ENCODE peak calls at places on chromosomes 4 and X, in ten cellular contexts. I is upper lobe of right lung; Z is NCI-H2029; R is T-helper 1 cell; B is astrocyte of the spinal cord; X is naive thymus-derived CD4-positive, alpha-beta T cell; T is H4; C is nucleus accumbens; Y is activated CD4-positive, alpha-beta T cell treated with anti-CD3 and anti-CD28 coated beads for 4 hours; H is activated T-cell treated with anti-CD3 and anti-CD28 coated beads for 24 hours. W is an unnamed sample.

GRCh38 chr4:7293703-7294102 is 101.4 kb downstream of the SORCS2 start:
- DNase-seq in I (no peak), Z (no peak), R (no peak), B (no peak), X (no peak), T (no peak), C (no peak), Y (no peak), H (no peak), W (no peak)

GRCh38 chr4:166816901-166817300 is 417.4 kb downstream of the SPOCK3 start:
- DNase-seq in I (no peak), Z (no peak), R (no peak), B (no peak), X (no peak), T (peak), C (no peak), Y (no peak), H (no peak), W (no peak)

GRCh38 chrX:110004210-110004609 is 1.3 kb downstream of the TMEM164 start:
- DNase-seq in I (peak), Z (no peak), R (no peak), B (no peak), X (no peak), T (no peak), C (no peak), Y (no peak), H (no peak), W (no peak)

GRCh38 chrX:70029790-70030189 is 19.9 kb downstream of the AWAT2 start:
- DNase-seq in I (no peak), Z (no peak), R (no peak), B (no peak), X (no peak), T (no peak), C (no peak), Y (no peak), H (no peak), W (no peak)

GRCh38 chrX:122878269-122878668 is 305.8 kb upstream of the GRIA3 start:
- DNase-seq in I (no peak), Z (no peak), R (no peak), B (no peak), X (no peak), T (no peak), C (no peak), Y (no peak), H (no peak), W (no peak)

GRCh38 chr4:139535852-139536234 is 20.2 kb downstream of the SETD7 start:
- DNase-seq in I (no peak), Z (no peak), R (no peak), B (no peak), X (no peak), T (no peak), C (no peak), Y (no peak), H (no peak), W (no peak)

GRCh38 chrX:103585421-103586313 is at the start of gene TCEAL4:
- DNase-seq in I (peak), Z (peak), R (no peak), B (no peak), X (peak), T (peak), C (no peak), Y (peak), H (peak), W (peak)

GRCh38 chr4:141435446-141436225 is 200.7 kb upstream of the IL15 start:
- DNase-seq in I (no peak), Z (no peak), R (no peak), B (no peak), X (no peak), T (no peak), C (no peak), Y (no peak), H (no peak), W (no peak)

GRCh38 chrX:19793471-19793870 is 93.9 kb downstream of the SH3KBP1 start:
- DNase-seq in I (no peak), Z (no peak), R (no peak), B (no peak), X (no peak), T (no peak), C (no peak), Y (no peak), H (no peak), W (no peak)

GRCh38 chr4:152045781-152046571 is 285.2 kb upstream of the GATB start:
- DNase-seq in I (peak), Z (no peak), R (no peak), B (no peak), X (peak), T (no peak), C (no peak), Y (peak), H (no peak), W (no peak)

GRCh38 chrX:149516604-149517003 is 11.5 kb upstream of the IDS start:
- DNase-seq in I (no peak), Z (no peak), R (no peak), B (no peak), X (no peak), T (no peak), C (no peak), Y (no peak), H (no peak), W (no peak)

GRCh38 chrX:10052906-10053625 is 85.9 kb downstream of the CLDN34 start:
- DNase-seq in I (no peak), Z (no peak), R (no peak), B (no peak), X (no peak), T (no peak), C (peak), Y (no peak), H (no peak), W (no peak)

GRCh38 chrX:2572740-2573139 is 72.0 kb upstream of the DHRSX start:
- DNase-seq in I (no peak), Z (no peak), R (no peak), B (peak), X (no peak), T (peak), C (no peak), Y (no peak), H (no peak), W (no peak)

GRCh38 chr4:73859614-73860088 is 6.6 kb downstream of the PF4V1 start:
- DNase-seq in I (no peak), Z (no peak), R (no peak), B (peak), X (no peak), T (peak), C (no peak), Y (no peak), H (no peak), W (no peak)

GRCh38 chrX:27276751-27277150 is 186.4 kb downstream of the PPP4R3C start:
- DNase-seq in I (no peak), Z (no peak), R (no peak), B (no peak), X (no peak), T (no peak), C (no peak), Y (no peak), H (no peak), W (no peak)

GRCh38 chrX:120668357-120668756 is 38.5 kb upstream of the C1GALT1C1 start:
- DNase-seq in I (no peak), Z (no peak), R (no peak), B (no peak), X (no peak), T (no peak), C (no peak), Y (no peak), H (no peak), W (no peak)

GRCh38 chr4:159048166-159048886 is 54.6 kb upstream of the RAPGEF2 start:
- DNase-seq in I (peak), Z (peak), R (no peak), B (peak), X (no peak), T (no peak), C (no peak), Y (no peak), H (no peak), W (no peak)

GRCh38 chr4:134867027-134867426 is 665.4 kb upstream of the PABPC4L start:
- DNase-seq in I (no peak), Z (no peak), R (no peak), B (no peak), X (no peak), T (no peak), C (no peak), Y (no peak), H (no peak), W (no peak)

GRCh38 chr4:30912098-30912719 is 192.0 kb downstream of the PCDH7 start:
- DNase-seq in I (no peak), Z (no peak), R (no peak), B (peak), X (no peak), T (no peak), C (no peak), Y (no peak), H (no peak), W (no peak)

GRCh38 chrX:73903941-73904340 is 340.9 kb downstream of the CHIC1 start:
- DNase-seq in I (no peak), Z (no peak), R (no peak), B (no peak), X (no peak), T (no peak), C (no peak), Y (no peak), H (no peak), W (no peak)

GRCh38 chr4:59655996-59656395 is 1544.1 kb upstream of the ADGRL3 start:
- DNase-seq in I (peak), Z (no peak), R (no peak), B (no peak), X (no peak), T (peak), C (no peak), Y (no peak), H (no peak), W (no peak)

GRCh38 chr4:63728480-63729177 is 680.6 kb downstream of the TECRL start:
- DNase-seq in I (no peak), Z (no peak), R (no peak), B (no peak), X (no peak), T (peak), C (no peak), Y (no peak), H (no peak), W (no peak)

GRCh38 chr4:138406881-138407280 is 164.7 kb upstream of the SLC7A11 start:
- DNase-seq in I (no peak), Z (no peak), R (no peak), B (no peak), X (no peak), T (no peak), C (no peak), Y (no peak), H (no peak), W (no peak)

GRCh38 chr4:108714880-108715279 is 48.0 kb downstream of the ETNPPL start:
- DNase-seq in I (no peak), Z (no peak), R (no peak), B (no peak), X (no peak), T (no peak), C (no peak), Y (no peak), H (no peak), W (no peak)

GRCh38 chr4:3862640-3863420 is 96.6 kb downstream of the ADRA2C start:
- DNase-seq in I (no peak), Z (peak), R (no peak), B (no peak), X (no peak), T (no peak), C (no peak), Y (no peak), H (no peak), W (no peak)

GRCh38 chr4:184693056-184693455 is 40.8 kb downstream of the CENPU start:
- DNase-seq in I (no peak), Z (no peak), R (no peak), B (peak), X (no peak), T (no peak), C (no peak), Y (no peak), H (no peak), W (no peak)

GRCh38 chrX:140762061-140762460 is 52.5 kb downstream of the LINC00632 start:
- DNase-seq in I (no peak), Z (no peak), R (peak), B (peak), X (peak), T (peak), C (peak), Y (peak), H (no peak), W (no peak)

GRCh38 chr4:2286904-2287593 is 25.1 kb upstream of the MXD4 start:
- DNase-seq in I (peak), Z (no peak), R (no peak), B (no peak), X (no peak), T (no peak), C (no peak), Y (no peak), H (no peak), W (no peak)